ENCODE peak calls at places on chromosomes 12 and 14, in ten cellular contexts. O, J, P, G, X, T, H, L, R and U are unnamed samples. For H3K4me1 and H3K9me3, the result is how much of the 10 kb centered on the place peaks cover.

GRCh38 chr14:91796622-91797347 is 64.9 kb upstream of the CATSPERB start:
- DNase-seq in H (no peak), P (no peak), X (no peak), R (no peak), G (no peak), T (no peak), O (no peak), L (peak), J (no peak), U (no peak)

GRCh38 chr12:39297946-39298345 is 145.0 kb downstream of the KIF21A start:
- DNase-seq in R (no peak), J (no peak), L (no peak), G (no peak), P (no peak), H (no peak), X (no peak), T (no peak), O (no peak), U (no peak)

GRCh38 chr14:75132374-75133086 is 5.7 kb upstream of the NEK9 start:
- DNase-seq in P (no peak), O (peak), L (peak), T (peak), G (no peak), R (peak), H (peak), X (peak), J (no peak), U (peak)

GRCh38 chr12:120474092-120474960 is 4.8 kb upstream of the SRSF9 start:
- DNase-seq in X (no peak), G (no peak), L (peak), P (peak), R (peak), J (no peak), H (no peak), T (no peak), O (no peak), U (peak)

GRCh38 chr12:4539167-4539870 is 629 bp downstream of the RAD51AP1 start:
- DNase-seq in G (no peak), X (no peak), T (no peak), O (no peak), L (no peak), J (no peak), R (no peak), P (no peak), H (no peak), U (no peak)

GRCh38 chr12:69350002-69350626 is 1.9 kb downstream of the LYZ start:
- DNase-seq in X (no peak), P (no peak), H (no peak), R (no peak), J (no peak), G (no peak), O (no peak), L (no peak), T (no peak), U (no peak)

GRCh38 chr12:104902125-104902524 is 56.0 kb downstream of the SLC41A2 start:
- DNase-seq in P (no peak), J (no peak), O (no peak), L (no peak), R (no peak), H (no peak), G (no peak), X (no peak), T (no peak), U (no peak)

GRCh38 chr12:79725987-79726386 is 35.2 kb upstream of the PAWR start:
- DNase-seq in L (peak), R (no peak), G (no peak), H (no peak), O (no peak), T (no peak), X (no peak), P (no peak), J (no peak), U (no peak)

GRCh38 chr12:23813206-23813605 is 136.3 kb downstream of the SOX5 start:
- DNase-seq in R (no peak), T (no peak), H (no peak), X (no peak), G (no peak), P (no peak), L (no peak), J (no peak), O (no peak), U (no peak)

GRCh38 chr12:82124711-82125110 is 233.5 kb downstream of the CCDC59 start:
- DNase-seq in G (no peak), L (no peak), X (no peak), H (no peak), R (no peak), J (no peak), P (peak), O (no peak), T (no peak), U (no peak)

GRCh38 chr14:32933623-32933942 is 5.1 kb upstream of the NPAS3 start:
- DNase-seq in L (no peak), T (no peak), X (peak), J (no peak), P (no peak), G (no peak), R (no peak), O (no peak), H (no peak), U (no peak)

GRCh38 chr14:21047378-21047781 is 5.2 kb downstream of the RNASE7 start:
- DNase-seq in G (no peak), L (no peak), R (no peak), X (no peak), P (no peak), H (no peak), J (no peak), O (no peak), T (no peak), U (no peak)

GRCh38 chr12:89343127-89343526 is 9.2 kb downstream of the DUSP6 start:
- DNase-seq in P (no peak), X (no peak), G (no peak), R (no peak), T (peak), J (no peak), O (peak), L (no peak), H (no peak), U (no peak)

GRCh38 chr14:68147331-68147730 is 327.8 kb downstream of the RAD51B start:
- DNase-seq in L (no peak), T (no peak), G (no peak), R (no peak), H (no peak), J (no peak), X (no peak), P (no peak), O (no peak), U (no peak)

GRCh38 chr14:99040711-99041110 is 231.3 kb downstream of the BCL11B start:
- DNase-seq in R (no peak), O (no peak), T (no peak), J (no peak), H (no peak), P (no peak), L (no peak), G (no peak), X (no peak), U (no peak)

GRCh38 chr14:81625343-81625742 is 91.7 kb upstream of the SEL1L start:
- DNase-seq in L (no peak), H (no peak), P (no peak), J (no peak), R (no peak), T (no peak), G (no peak), O (no peak), X (peak), U (no peak)

GRCh38 chr14:102183922-102184677 is 44.4 kb downstream of the WDR20 start:
- DNase-seq in R (no peak), L (no peak), J (no peak), X (no peak), P (no peak), T (no peak), O (no peak), H (no peak), G (no peak), U (no peak)

GRCh38 chr14:94051115-94051514 is 25.0 kb downstream of the OTUB2 start:
- DNase-seq in X (no peak), H (peak), T (peak), O (peak), P (no peak), R (peak), G (peak), J (no peak), L (peak), U (peak)
- H3K4me1 ChIP-seq in X (under half), H (under half), T (under half), O (under half), P (under half), R (under half), G (under half), J (under half), L (under half), U (under half)

GRCh38 chr14:63759454-63759853 is 31.6 kb upstream of the SGPP1 start:
- DNase-seq in P (no peak), H (peak), G (no peak), J (no peak), L (peak), T (no peak), R (no peak), O (no peak), X (no peak), U (no peak)
- H3K4me3 ChIP-seq in P (no peak), H (peak), G (no peak), J (no peak), L (no peak), T (peak), R (no peak), O (no peak), X (no peak), U (no peak)

DNA sequence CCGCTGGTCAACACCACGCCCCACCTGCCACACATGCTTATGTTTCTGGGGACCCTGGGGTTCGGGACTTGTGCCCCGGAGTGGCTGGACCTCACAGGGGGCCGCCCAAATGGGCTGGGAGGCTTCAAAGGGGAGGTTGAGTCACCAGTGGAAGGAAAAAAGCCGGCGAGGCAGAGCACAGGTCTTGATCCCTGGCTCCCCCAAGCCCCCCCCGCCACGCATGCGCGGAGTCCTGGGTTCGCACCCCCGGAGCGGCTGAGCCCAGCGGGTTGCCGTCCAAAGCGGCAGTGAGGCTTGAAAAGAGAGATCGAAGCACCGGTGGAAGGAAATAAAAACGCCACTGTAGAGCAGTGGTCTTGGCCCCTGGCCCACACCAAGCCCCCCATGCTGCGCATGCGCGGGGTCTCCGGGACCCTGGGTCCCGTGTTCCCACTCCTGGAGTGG is 313.5 kb downstream of the ALG10 start:
- DNase-seq in R (no peak), L (no peak), P (no peak), J (no peak), O (no peak), T (no peak), X (no peak), G (no peak), H (no peak), U (peak)
- H3K9me3 ChIP-seq in R (under half), L (under half), P (under half), J (under half), O (under half), T (under half), X (half or more), G (under half), H (under half), U (under half)

GRCh38 chr12:50523772-50524171 is 19.0 kb downstream of the DIP2B start:
- DNase-seq in L (no peak), G (no peak), O (no peak), T (no peak), X (no peak), P (no peak), J (no peak), H (no peak), R (no peak), U (no peak)
- H3K4me1 ChIP-seq in L (under half), G (under half), O (under half), T (under half), X (under half), P (under half), J (under half), H (under half), R (under half), U (under half)

GRCh38 chr12:127078577-127079350 is 1188.2 kb upstream of the TMEM132C start:
- DNase-seq in L (no peak), X (no peak), G (no peak), R (no peak), J (no peak), P (no peak), O (no peak), T (no peak), H (no peak), U (no peak)

GRCh38 chr12:127081058-127081457 is 1185.9 kb upstream of the TMEM132C start:
- DNase-seq in P (no peak), H (no peak), J (no peak), R (no peak), L (no peak), O (no peak), G (no peak), T (no peak), X (no peak), U (no peak)

GRCh38 chr12:127077262-127078045 is 1189.5 kb upstream of the TMEM132C start:
- DNase-seq in T (no peak), G (no peak), R (no peak), H (no peak), L (no peak), J (no peak), X (no peak), P (no peak), O (no peak), U (no peak)

GRCh38 chr12:127079636-127080035 is 1187.3 kb upstream of the TMEM132C start:
- DNase-seq in J (no peak), O (no peak), P (no peak), L (no peak), G (no peak), H (no peak), X (no peak), R (no peak), T (no peak), U (no peak)

DNA sequence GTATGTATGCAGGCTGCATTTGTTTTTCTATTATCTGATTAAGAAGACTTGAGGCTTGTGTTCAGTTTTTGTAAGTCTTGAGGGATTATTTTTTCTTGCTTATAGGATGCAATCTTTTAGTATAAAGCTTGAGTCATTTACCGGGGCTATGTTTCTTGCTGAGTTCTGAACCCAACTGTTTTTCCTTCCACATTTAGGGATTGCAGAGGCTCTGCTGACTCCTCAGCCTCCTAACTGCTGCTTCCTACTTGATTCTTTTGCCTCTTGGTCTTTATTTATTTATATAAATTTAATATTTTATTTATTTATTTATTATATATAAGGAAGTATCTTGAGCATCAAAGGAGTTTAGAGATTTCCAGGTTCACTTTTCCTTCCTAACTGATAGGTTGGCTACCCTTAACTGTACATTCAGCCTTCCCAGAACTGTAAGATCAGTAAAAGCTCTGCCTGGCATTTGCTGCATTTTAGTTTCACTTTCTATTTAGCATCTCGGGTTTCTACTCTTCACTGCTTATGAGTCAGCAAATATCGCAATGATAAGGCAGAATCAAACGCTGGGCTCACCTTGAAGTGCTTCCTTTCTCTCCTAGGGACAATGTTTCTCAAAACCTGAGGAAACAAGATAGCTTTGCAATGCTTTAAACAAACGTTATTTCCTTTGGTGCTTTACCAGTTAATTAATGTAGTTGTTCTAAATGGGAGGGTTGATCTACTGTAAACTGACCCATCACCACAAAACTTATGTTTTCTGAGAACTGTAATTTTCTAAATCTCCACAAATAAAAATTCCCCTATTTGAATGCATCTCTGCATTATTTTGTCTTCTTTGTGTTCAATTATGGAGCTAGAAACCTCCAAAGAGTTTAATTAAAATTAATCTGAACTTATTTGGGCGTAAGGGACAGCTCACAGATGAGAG is 1183.7 kb upstream of the TMEM132C start:
- DNase-seq in T (no peak), J (no peak), P (no peak), H (no peak), R (no peak), G (no peak), L (peak), X (no peak), O (peak), U (no peak)
- H3K4me3 ChIP-seq in T (peak), J (peak), P (peak), H (peak), R (peak), G (peak), L (peak), X (peak), O (peak), U (no peak)

GRCh38 chr12:94353130-94353529 is 106.5 kb downstream of the CEP83 start:
- DNase-seq in H (no peak), P (no peak), O (no peak), G (no peak), T (no peak), L (no peak), J (no peak), X (no peak), R (no peak), U (no peak)
- H3K9me3 ChIP-seq in H (under half), P (under half), O (under half), G (under half), T (under half), L (under half), J (under half), X (under half), R (under half), U (under half)